ENCODE peak calls at places on chromosomes 5 and 9, in eight cellular contexts. W is ovary, Z is A549, U is spleen, H is right lobe of liver, C is body of pancreas, G is IMR-90, S is tibial nerve. P is an unnamed sample.

GRCh38 chr5:76804266-76804665 is 14.6 kb upstream of the F2RL1 start:
- DNase-seq in U (no peak), G (no peak), W (no peak), Z (peak), H (no peak), S (no peak), C (no peak), P (no peak)

GRCh38 chr9:129582865-129583264 is 38.0 kb downstream of the C9orf50 start:
- DNase-seq in H (no peak), U (no peak), G (no peak), Z (no peak), S (no peak), C (no peak), W (no peak), P (no peak)

GRCh38 chr5:145768863-145769262 is 66.3 kb downstream of the PRELID2 start:
- DNase-seq in U (no peak), Z (no peak), S (no peak), W (no peak), C (no peak), G (no peak), H (no peak), P (no peak)

GRCh38 chr5:17882760-17883488 is 248.7 kb downstream of the TAF11L14 start:
- DNase-seq in C (no peak), H (no peak), G (no peak), Z (peak), S (no peak), W (no peak), U (no peak), P (no peak)

GRCh38 chr5:68802430-68802829 is 291.4 kb upstream of the SLC30A5 start:
- DNase-seq in Z (no peak), H (no peak), U (no peak), W (no peak), C (no peak), S (no peak), G (no peak), P (no peak)

GRCh38 chr9:128115187-128116103 is 12.1 kb downstream of the PTGES2 start:
- DNase-seq in C (peak), W (peak), S (peak), H (peak), G (no peak), Z (no peak), U (peak), P (peak)

GRCh38 chr5:145981612-145982571 is 45.5 kb downstream of the SH3RF2 start:
- DNase-seq in G (no peak), H (no peak), U (no peak), Z (peak), W (no peak), C (peak), S (no peak), P (peak)

GRCh38 chr9:22452415-22453010 is 5.9 kb downstream of the DMRTA1 start:
- DNase-seq in G (peak), W (no peak), S (peak), Z (peak), U (peak), C (peak), H (peak), P (peak)

GRCh38 chr5:174239718-174240117 is 194.2 kb downstream of the NSG2 start:
- DNase-seq in G (no peak), H (no peak), Z (no peak), C (no peak), U (no peak), S (no peak), W (no peak), P (no peak)

GRCh38 chr9:87950765-87951488 is 23.4 kb downstream of the CDK20 start:
- DNase-seq in U (no peak), H (no peak), G (peak), Z (peak), W (no peak), C (no peak), S (no peak), P (no peak)

DNA sequence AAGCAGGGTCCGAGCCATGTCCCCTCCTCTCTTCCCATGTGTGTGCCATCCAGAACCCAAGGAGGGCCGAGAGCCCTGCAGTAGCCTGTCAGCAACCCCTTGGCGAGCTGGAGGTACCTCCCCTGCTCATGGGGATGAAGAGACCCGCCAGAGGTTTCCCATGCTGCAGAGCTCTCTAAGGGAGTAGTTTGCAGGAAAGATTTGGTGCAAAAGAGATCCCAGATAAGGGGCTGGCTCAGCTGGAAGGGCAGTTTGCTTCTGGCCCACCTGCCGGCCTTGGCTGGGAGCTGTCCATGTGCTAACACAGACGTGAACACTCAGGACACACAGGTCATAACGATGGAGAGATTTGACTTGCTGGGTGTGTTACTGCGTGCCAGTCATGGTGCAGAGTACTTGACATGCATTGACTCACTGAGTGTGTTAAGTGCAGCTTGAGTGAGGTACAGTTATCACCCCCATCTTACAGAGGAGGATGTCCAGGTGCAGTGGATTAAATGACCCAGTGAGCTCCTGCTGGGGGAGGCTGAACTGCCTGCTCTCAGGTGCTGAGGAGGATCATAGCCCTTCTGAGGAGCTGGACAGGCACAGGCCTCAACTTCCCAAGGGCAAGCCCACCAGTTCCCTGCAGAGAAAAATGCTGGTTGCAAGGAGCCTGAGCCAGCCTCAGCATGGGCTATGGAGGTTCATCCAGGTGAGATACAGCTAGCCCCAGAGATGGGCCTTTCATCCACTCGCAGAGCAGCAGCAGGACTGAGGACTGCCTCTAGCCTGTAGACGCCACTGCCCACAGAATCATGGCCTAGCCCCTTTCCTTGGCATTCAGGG is 6.3 kb upstream of the SLC25A48 start:
- DNase-seq in C (no peak), W (no peak), U (no peak), S (no peak), G (no peak), Z (no peak), H (no peak), P (no peak)
- TF ChIP-seq POLR2A in C (no peak), W (no peak), U (no peak), S (no peak), G (no peak), Z (no peak), H (no peak), P (no peak)

DNA sequence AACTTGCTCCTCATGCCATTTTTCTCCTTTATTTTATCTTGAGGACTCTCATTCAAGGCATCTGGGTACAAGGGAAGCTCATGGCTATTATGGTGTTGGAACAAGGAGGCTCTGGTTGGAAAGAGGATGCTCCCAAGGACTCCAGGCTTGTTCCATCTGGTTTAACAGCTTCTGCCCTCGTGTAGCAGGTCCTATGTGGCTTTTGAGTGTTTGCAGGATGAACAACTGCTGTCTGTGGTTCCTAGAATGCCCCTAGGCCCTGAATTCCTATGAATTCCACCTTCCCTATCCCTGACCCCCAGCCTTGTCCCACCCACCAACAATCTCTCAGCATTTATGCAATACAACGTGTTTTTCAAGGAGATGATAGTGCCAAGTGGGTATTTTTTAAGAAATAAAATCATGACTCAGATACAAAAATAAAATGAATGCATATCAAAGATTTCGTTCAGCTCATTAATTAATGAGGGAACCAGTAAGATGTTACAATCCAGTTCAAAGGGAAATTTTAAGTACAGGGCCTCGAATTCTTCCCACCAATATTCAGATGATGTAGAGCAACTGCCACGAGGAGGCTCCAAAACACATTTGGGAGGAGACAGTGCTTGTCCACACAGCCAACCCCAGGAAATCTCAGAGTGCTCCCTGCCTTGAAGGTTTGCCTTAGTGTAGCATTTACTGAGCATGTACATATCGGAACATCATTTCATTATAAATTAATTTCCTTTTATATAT is 182.0 kb downstream of the MUSK start:
- DNase-seq in C (no peak), W (no peak), G (no peak), H (no peak), Z (no peak), S (no peak), U (no peak), P (no peak)
- TF ChIP-seq CTCF in C (no peak), W (no peak), G (no peak), H (no peak), Z (no peak), S (no peak), U (no peak), P (no peak)

GRCh38 chr9:14314929-14315753 is 1.2 kb upstream of the NFIB start:
- DNase-seq in G (peak), U (peak), S (peak), Z (peak), H (peak), C (peak), W (peak), P (peak)
- TF ChIP-seq POLR2A in G (no peak), U (no peak), S (peak), Z (peak), H (peak), C (peak), W (peak), P (no peak)

DNA sequence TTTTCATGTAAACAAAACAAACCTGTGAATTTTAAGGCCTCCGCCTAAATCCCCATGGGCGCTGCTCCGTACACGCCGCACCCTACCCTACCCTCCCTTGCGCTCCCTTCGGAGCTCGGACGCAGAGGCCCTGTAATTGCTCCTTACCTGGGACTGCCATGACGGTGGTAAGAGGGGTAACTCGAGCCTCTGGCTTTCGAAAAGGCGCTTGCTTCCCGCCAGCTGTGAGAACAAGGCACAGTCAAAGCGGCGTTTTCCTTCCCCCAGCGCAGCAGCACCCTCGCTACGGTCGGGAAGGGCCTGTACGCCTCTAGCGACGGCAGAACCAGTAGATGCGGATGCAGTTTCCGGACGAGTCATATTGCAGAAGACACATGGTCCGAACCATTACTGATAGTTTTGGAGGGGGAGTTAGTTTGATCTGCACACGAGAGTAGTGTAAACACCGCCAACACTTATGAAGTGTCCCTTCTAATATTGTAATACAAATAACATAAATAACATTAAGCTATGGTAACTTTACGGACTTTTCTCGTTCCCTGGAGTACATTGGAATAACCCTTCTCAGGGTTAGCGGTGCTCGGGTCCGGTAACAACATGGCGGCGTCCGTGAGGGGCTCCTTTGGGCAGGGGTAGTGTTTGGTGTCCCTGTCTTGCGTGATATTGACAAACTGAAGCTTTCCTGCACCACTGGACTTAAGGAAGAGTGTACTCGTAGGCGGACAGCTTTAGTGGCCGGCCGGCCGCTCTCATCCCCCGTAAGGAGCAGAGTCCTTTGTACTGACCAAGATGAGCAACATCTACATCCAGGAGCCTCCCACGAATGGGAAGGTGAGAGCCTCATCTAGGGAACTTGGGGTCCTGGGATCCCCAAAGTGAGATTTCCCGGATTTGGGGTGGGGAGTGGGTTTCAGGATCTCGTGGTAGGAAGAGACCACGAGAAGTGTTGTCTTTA is at the start of the genes CWC27 and SREK1IP1:
- DNase-seq in C (peak), W (peak), Z (peak), G (peak), H (peak), S (peak), U (peak), P (peak)
- TF ChIP-seq CTCF in C (peak), W (no peak), Z (no peak), G (peak), H (no peak), S (no peak), U (no peak), P (no peak)

DNA sequence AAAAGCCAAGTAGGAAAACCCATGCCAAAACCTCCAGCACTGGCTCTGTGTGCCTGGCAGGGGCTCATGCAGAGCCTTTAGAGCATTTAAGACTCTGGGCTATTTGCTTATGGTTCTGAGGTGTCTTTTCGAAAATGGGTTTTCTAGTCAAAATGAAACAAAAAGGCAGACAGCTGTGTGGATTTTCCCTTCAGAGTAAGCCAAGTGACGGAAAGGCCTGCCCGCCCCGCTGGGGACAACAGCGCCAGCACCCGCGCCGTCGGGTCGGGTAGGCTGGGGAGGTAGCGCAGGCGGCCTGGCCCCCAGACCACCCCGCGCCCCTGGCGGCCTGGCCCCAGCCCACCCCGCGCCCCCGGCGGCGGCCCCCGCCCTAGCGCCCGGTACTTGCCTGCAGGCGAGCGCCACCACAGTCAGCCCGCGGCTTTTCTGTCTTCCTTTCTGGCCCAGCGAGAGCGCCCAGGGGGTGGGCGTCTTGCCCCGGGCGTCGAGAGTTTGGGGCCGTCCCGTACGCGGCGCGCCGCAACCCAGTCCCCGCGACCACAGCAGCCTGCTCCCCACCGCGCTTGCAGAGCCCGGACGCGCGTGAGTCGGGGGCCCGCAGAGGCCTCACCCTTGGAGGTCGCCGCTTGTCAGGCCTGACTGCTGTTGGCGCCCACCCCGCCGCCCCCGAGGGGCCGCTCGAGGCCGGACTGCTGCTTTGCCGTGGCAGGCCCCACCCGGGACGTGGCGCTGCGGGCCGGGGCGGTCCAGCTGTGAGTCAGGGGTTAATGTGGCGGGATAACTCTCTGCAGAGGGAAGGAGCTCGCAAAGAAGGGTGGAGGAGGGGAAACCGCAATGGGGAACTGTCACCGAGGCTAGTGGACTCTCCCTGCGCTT is at the start of gene TICAM2:
- DNase-seq in Z (peak), H (peak), S (peak), U (peak), W (peak), G (peak), C (peak), P (peak)
- TF ChIP-seq POLR2A in Z (no peak), H (no peak), S (peak), U (no peak), W (no peak), G (peak), C (peak), P (no peak)

GRCh38 chr9:137318565-137318964 is 16.5 kb upstream of the NRARP start:
- DNase-seq in Z (no peak), W (no peak), U (peak), S (no peak), G (no peak), H (no peak), C (no peak), P (no peak)

GRCh38 chr9:137319976-137320551 is 18.0 kb upstream of the NRARP start:
- DNase-seq in Z (no peak), C (no peak), W (no peak), H (peak), G (no peak), U (peak), S (no peak), P (peak)

GRCh38 chr9:137317979-137318511 is 16.0 kb upstream of the NRARP start:
- DNase-seq in Z (no peak), S (no peak), H (no peak), W (no peak), G (no peak), U (peak), C (no peak), P (peak)

GRCh38 chr9:137319434-137319975 is 17.4 kb upstream of the NRARP start:
- DNase-seq in U (peak), Z (peak), C (no peak), G (no peak), W (no peak), S (no peak), H (no peak), P (peak)

DNA sequence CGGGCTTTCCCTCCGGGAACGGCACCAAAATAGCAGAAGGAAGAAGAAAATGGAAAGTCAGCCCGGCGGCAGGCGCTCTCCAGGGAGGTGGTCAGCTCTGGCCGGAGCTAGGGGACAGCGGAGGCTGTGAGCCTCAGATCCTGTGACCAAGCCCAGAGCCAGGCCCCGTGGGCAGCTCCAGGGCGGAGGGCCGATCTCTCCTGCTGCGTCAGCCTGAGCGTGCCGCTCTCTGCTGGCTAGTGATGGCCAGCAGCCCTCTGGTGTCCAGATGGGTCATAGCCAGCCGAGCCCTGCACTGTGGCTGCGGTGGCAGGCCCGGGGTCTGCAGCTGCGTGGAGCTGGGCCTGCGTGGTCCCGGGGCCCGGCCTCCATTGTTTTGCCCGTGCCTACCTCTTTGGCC is 16.9 kb upstream of the NRARP start:
- DNase-seq in U (peak), S (no peak), H (peak), G (peak), C (peak), W (no peak), Z (peak), P (peak)
- TF ChIP-seq CTCF in U (peak), S (no peak), H (no peak), G (peak), C (no peak), W (no peak), Z (no peak), P (no peak)

DNA sequence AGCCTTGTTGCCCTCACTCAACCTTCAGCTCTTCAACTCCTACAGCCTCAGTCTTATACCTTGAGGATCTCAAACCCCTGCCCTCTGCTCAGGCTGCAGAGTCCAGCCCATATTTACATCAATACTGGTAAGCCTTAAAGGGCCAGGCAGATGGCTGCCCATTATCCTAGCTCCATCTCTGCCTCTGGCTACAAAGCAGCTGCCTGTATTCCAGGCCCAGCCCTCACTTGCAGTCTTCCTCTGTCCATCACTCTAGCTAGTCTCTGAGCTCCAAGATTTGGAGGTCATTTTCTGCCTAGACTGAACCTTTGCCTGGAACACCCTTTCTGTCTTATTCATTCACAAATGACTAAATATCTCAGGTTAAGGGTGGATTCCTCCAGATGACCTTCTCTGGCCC is 50.2 kb upstream of the GALNT10 start:
- DNase-seq in S (no peak), Z (no peak), H (no peak), G (no peak), W (no peak), C (no peak), U (no peak), P (no peak)
- TF ChIP-seq POLR2A in S (no peak), Z (no peak), H (no peak), G (no peak), W (no peak), C (no peak), U (no peak), P (no peak)